ENCODE peak calls at places on chromosomes 5 and 9, in eight cellular contexts. H, P, X, W, M, B, Y and N are unnamed samples.

GRCh38 chr9:95150903-95151302 is 166.6 kb downstream of the FANCC start:
- DNase-seq in H (no peak), P (no peak), X (no peak), W (no peak), M (no peak), B (no peak), Y (no peak), N (no peak)

GRCh38 chr9:34396276-34397214 is 19.8 kb upstream of the MYORG start:
- DNase-seq in H (no peak), P (no peak), X (no peak), W (no peak), M (no peak), B (no peak), Y (no peak), N (no peak)

GRCh38 chr9:37438359-37438758 is 15.9 kb downstream of the GRHPR start:
- DNase-seq in H (no peak), P (no peak), X (no peak), W (no peak), M (no peak), B (no peak), Y (no peak), N (no peak)

GRCh38 chr5:42557689-42558088 is 134.4 kb downstream of the GHR start:
- DNase-seq in H (no peak), P (no peak), X (no peak), W (no peak), M (no peak), B (no peak), Y (no peak), N (no peak)

GRCh38 chr5:89929834-89930233 is 479.7 kb downstream of the CETN3 start:
- DNase-seq in H (no peak), P (no peak), X (no peak), W (no peak), M (no peak), B (no peak), Y (no peak), N (no peak)

GRCh38 chr5:401216-402034 is 41.6 kb upstream of the EXOC3 start:
- DNase-seq in H (no peak), P (no peak), X (no peak), W (no peak), M (no peak), B (no peak), Y (no peak), N (peak)

GRCh38 chr5:155974369-155974768 is 352.6 kb upstream of the SGCD start:
- DNase-seq in H (no peak), P (no peak), X (no peak), W (no peak), M (no peak), B (no peak), Y (no peak), N (no peak)

GRCh38 chr5:117615226-117615625 is 1040.6 kb upstream of the SEMA6A start:
- DNase-seq in H (no peak), P (no peak), X (no peak), W (no peak), M (no peak), B (no peak), Y (no peak), N (no peak)

GRCh38 chr9:899440-900184 is 58.1 kb downstream of the DMRT1 start:
- DNase-seq in H (no peak), P (no peak), X (no peak), W (no peak), M (no peak), B (peak), Y (no peak), N (no peak)

GRCh38 chr5:128673970-128674369 is 135.9 kb upstream of the FBN2 start:
- DNase-seq in H (no peak), P (no peak), X (no peak), W (no peak), M (no peak), B (no peak), Y (no peak), N (no peak)

GRCh38 chr5:80738466-80738865 is 83.7 kb upstream of the DHFR start:
- DNase-seq in H (no peak), P (no peak), X (no peak), W (no peak), M (no peak), B (no peak), Y (no peak), N (no peak)

GRCh38 chr5:41966706-41967105 is 41.6 kb downstream of the FBXO4 start:
- DNase-seq in H (no peak), P (no peak), X (no peak), W (no peak), M (no peak), B (no peak), Y (no peak), N (no peak)

GRCh38 chr5:173615884-173616576 is 420 bp downstream of the BOD1 start:
- DNase-seq in H (peak), P (no peak), X (peak), W (peak), M (peak), B (peak), Y (peak), N (peak)

GRCh38 chr5:33892419-33893151 is 795 bp upstream of the ADAMTS12 start:
- DNase-seq in H (no peak), P (no peak), X (no peak), W (no peak), M (no peak), B (no peak), Y (peak), N (no peak)